ENCODE peak calls at places on chromosomes 5 and 9, in four cellular contexts. Q is right lobe of liver, U is tibial nerve, O is aorta. D is an unnamed sample.

GRCh38 chr5:60700347-60700815 is 415 bp upstream of the DEPDC1B start:
- DNase-seq in U (peak; percentile 7), Q (no peak), O (no peak), D (no peak)

GRCh38 chr5:36422957-36423356 is 121.3 kb upstream of the RANBP3L start:
- DNase-seq in O (no peak), Q (no peak), U (no peak), D (no peak)

GRCh38 chr9:109122726-109123621 is 3.2 kb upstream of the TMEM245 start:
- DNase-seq in O (no peak), U (no peak), Q (no peak), D (no peak)

GRCh38 chr5:143749581-143750204 is 62.3 kb upstream of the HMHB1 start:
- DNase-seq in Q (no peak), O (no peak), U (no peak), D (no peak)

GRCh38 chr5:93598141-93598996 is 15.3 kb downstream of the NR2F1 start:
- DNase-seq in Q (no peak), O (no peak), U (no peak), D (no peak)

GRCh38 chr9:90956026-90956810 is 154.6 kb downstream of the SYK start:
- DNase-seq in O (no peak), U (no peak), Q (no peak), D (no peak)

GRCh38 chr5:66423484-66423883 is 172.7 kb upstream of the MAST4 start:
- DNase-seq in O (no peak), U (no peak), Q (no peak), D (no peak)

GRCh38 chr9:112110094-112110772 is 64.9 kb downstream of the SUSD1 start:
- DNase-seq in O (no peak), U (no peak), Q (no peak), D (no peak)

GRCh38 chr9:92378825-92379535 is 25.4 kb downstream of the OGN start:
- DNase-seq in Q (no peak), U (no peak), O (no peak), D (no peak)

GRCh38 chr5:68644971-68645370 is 429.4 kb downstream of the PIK3R1 start:
- DNase-seq in U (no peak), O (no peak), Q (no peak), D (no peak)

GRCh38 chr9:128841704-128842492 is 12.3 kb upstream of the SPOUT1 start:
- DNase-seq in Q (no peak), U (no peak), O (no peak), D (no peak)
- H3K4me1 ChIP-seq in Q (peaks cover 8% of the 10 kb centered on the region), U (no peaks in the 10 kb centered on the region), O (no peaks in the 10 kb centered on the region), D (no peaks in the 10 kb centered on the region)

GRCh38 chr9:36099718-36100117 is 36.8 kb upstream of the GLIPR2 start:
- DNase-seq in O (no peak), Q (no peak), U (no peak), D (no peak)

GRCh38 chr9:36101916-36102741 is 34.4 kb upstream of the GLIPR2 start:
- DNase-seq in U (no peak), O (no peak), Q (peak; percentile 58), D (no peak)

GRCh38 chr9:36100532-36100931 is 36.0 kb upstream of the GLIPR2 start:
- DNase-seq in U (no peak), Q (no peak), O (no peak), D (no peak)

DNA sequence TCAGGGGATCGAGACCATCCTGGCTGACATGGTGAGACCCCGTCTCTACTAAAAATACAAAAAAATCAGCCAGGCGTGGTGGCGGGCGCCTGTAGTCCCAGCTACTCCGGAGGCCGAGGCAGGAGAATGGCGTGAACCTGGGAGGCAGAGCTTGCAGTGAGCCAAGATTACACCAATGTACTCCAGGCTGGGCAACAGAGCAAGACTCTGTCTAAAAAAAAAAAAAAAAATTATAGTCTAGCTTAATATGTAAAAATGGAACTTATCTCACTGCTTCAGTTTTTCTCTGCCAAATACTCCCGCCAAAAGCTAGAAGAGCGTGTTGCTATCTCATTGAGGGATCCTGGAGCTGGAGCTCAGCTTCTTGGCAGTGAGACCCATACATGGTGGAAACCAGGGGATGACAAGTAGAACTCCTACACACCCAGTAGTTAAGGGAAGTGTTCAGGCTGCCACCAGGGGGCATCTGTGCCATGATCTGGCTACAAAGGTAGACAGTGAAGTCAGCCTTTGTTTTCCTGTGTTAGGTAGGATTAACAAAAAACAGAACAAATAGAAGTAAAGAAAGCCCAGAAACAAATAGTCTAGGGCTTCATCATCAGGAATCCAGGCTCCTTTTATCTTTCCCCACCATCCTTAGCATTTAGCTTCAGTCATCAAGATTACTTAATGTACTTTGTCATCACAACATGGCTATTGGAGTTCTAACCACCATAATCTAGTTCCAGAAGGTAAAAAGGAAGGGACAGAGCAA is 33.6 kb upstream of the GLIPR2 start:
- DNase-seq in O (peak; percentile 94), U (peak; percentile 75), Q (peak; percentile 77), D (peak; percentile 31)
- H3K27ac ChIP-seq in O (no peak overlapping the region), U (no peak overlapping the region), Q (no peak overlapping the region), D (no peak overlapping the region)

DNA sequence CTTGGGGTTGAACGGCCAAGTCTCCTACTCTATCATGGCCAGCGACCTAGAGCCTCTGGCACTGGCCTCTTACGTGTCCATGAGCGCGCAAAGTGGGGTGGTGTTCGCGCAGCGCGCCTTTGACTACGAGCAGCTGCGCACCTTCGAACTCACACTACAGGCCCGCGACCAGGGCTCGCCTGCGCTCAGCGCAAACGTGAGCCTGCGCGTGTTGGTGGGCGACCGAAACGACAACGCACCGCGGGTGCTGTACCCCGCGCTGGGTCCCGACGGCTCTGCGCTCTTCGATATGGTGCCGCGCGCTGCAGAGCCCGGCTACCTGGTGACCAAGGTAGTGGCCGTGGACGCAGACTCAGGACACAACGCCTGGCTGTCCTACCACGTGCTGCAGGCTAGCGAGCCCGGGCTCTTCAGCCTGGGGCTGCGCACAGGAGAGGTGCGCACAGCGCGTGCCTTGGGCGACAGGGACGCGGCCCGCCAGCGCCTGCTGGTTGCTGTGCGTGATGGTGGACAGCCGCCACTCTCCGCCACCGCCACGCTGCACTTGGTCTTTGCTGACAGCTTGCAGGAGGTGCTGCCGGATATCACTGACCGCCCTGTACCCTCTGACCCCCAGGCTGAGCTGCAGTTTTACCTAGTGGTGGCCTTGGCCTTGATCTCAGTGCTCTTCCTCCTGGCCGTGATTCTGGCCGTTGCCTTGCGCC is 2.0 kb downstream of the PCDHGB5 start:
- DNase-seq in U (no peak), Q (no peak), O (peak; percentile 70), D (no peak)
- H3K9me3 ChIP-seq in U (peaks cover 94% of the 10 kb centered on the region), Q (peaks cover 22% of the 10 kb centered on the region), O (peaks cover 31% of the 10 kb centered on the region), D (peaks cover 6% of the 10 kb centered on the region)

DNA sequence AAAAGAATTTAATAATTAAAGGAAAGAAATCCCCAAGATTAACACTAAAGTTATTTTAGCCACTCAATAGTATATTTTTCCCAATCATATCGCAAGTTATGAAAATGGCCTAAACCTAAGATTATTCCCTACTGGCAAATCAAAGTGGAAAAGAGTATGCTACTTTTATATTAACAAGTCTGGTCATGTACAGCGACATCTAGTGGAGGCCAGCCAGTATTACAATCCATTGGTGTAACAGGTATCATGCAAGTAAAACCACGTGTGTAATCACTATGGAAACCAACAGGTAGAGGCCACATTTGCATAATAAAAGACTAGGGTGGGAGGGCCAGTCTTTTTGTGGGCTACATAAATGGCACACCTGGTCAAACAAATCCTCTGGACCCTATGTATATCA is 976.4 kb upstream of the CDH9 start:
- DNase-seq in U (no peak), O (no peak), Q (no peak), D (no peak)
- H3K4me1 ChIP-seq in U (no peaks in the 10 kb centered on the region), O (no peaks in the 10 kb centered on the region), Q (no peaks in the 10 kb centered on the region), D (no peaks in the 10 kb centered on the region)

DNA sequence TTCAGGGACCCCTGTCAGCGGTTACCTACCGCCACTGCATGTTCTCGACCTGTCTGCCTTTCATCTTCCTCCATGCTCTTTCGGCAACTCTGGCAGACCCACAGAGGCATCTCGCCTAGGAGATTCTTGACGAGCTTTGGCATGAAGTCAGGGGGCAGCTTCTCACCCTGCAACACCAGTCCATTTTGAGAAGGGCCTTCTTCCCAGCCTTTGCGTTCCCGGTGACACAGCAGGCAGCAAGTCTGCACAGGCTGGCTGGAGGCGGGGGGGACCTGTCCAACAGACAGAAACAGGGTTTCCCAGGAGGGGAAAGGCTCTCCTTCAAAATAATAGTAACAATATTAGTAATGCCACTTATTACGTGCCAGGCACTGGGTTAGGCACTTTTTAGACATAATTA is 15.5 kb downstream of the FAM193B start:
- DNase-seq in O (peak; percentile 71), Q (no peak), U (no peak), D (peak; percentile 87)
- H3K27ac ChIP-seq in O (peak overlapping the region; percentile 89), Q (no peak overlapping the region), U (peak overlapping the region; percentile 15), D (peak overlapping the region; percentile 95)

GRCh38 chr5:141713616-141714309 is 31.7 kb upstream of the ARAP3 start:
- DNase-seq in U (no peak), Q (no peak), O (no peak), D (no peak)
- H3K9me3 ChIP-seq in U (no peaks in the 10 kb centered on the region), Q (no peaks in the 10 kb centered on the region), O (no peaks in the 10 kb centered on the region), D (no peaks in the 10 kb centered on the region)

GRCh38 chr9:132167192-132167591 is 5.3 kb downstream of the NTNG2 start:
- DNase-seq in O (no peak), Q (no peak), U (no peak), D (no peak)

GRCh38 chr9:132168347-132168746 is 6.5 kb downstream of the NTNG2 start:
- DNase-seq in Q (no peak), O (no peak), U (no peak), D (no peak)

GRCh38 chr9:132168851-132169250 is 7.0 kb downstream of the NTNG2 start:
- DNase-seq in Q (no peak), U (no peak), O (no peak), D (no peak)

GRCh38 chr9:132164604-132165362 is 2.9 kb downstream of the NTNG2 start:
- DNase-seq in U (peak; percentile 66), Q (peak; percentile 86), O (no peak), D (peak; percentile 28)

DNA sequence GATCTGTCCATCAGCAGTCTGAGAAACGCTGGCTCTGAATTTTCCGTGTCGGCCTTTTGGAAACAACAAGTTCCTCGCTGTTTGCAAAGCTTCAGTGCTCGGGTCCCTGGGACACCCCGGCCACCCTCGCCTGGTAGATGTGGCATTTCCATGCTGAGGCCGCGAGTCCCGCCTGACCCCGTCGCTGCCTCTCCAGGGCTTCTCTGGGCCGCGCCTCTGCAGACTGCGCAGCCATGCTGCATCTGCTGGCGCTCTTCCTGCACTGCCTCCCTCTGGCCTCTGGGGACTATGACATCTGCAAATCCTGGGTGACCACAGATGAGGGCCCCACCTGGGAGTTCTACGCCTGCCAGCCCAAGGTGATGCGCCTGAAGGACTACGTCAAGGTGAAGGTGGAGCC is 4.7 kb downstream of the NTNG2 start:
- DNase-seq in U (no peak), O (no peak), Q (no peak), D (no peak)
- H3K4me1 ChIP-seq in U (peaks cover 32% of the 10 kb centered on the region), O (no peaks in the 10 kb centered on the region), Q (peaks cover 25% of the 10 kb centered on the region), D (peaks cover 29% of the 10 kb centered on the region)

DNA sequence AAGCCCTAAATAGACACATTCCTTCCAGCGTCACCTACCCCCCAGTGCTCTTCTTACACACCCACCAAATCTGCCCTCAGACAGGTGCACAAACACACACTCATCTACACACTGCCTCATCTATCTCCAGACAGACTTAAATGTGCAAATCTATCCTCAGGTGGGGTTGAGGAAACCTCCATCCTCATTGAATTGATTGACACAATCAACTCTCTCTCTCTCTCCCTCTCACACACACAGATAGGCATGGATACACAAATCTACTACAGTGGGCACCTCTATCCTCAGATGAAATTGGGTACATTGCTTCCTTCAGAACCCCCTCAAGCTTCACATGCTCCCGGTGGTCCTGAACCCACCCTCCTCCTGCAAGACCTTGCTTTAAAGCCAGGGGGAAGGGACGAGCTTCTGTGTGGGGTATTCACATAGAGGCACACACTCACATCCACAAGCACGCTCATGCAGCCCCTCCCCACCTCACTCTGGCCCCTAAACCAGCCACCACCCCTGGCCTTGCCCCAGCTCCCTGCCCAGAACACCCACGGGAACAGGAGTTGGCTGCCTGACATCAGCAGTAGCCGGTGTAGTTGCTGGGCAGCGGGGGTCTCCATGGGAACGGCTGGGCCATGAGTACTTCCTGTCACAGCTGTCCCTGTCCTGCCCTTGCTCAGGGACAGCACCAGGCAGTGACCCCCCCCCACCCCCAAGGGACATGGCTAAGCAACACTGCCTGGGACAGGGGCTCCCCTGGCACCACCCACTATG is 22.8 kb downstream of the PCDH1 start:
- DNase-seq in O (no peak), Q (peak; percentile 46), U (no peak), D (no peak)
- H3K27ac ChIP-seq in O (no peak overlapping the region), Q (no peak overlapping the region), U (no peak overlapping the region), D (peak overlapping the region; percentile 7)

GRCh38 chr9:122426723-122427122 is 51.0 kb downstream of the OR1J1 start:
- DNase-seq in U (no peak), Q (no peak), O (no peak), D (no peak)
- H3K9me3 ChIP-seq in U (peaks cover 10% of the 10 kb centered on the region), Q (no peaks in the 10 kb centered on the region), O (peaks cover 3% of the 10 kb centered on the region), D (no peaks in the 10 kb centered on the region)

D was measured in gastrocnemius medialis.